ENCODE peak calls at places on chromosomes 7 and 10, in six cellular contexts. E is ascending aorta, X is gastrocnemius medialis, F is Panc1, M is HepG2, G is endodermal cell. W is an unnamed sample.

GRCh38 chr7:16431646-16432424 is 10.5 kb upstream of the CRPPA start:
- DNase-seq in E (no peak), X (no peak), F (no peak), M (peak), G (peak), W (peak)

GRCh38 chr10:124658591-124659240 is 85.5 kb downstream of the FAM53B start:
- DNase-seq in E (no peak), X (no peak), F (no peak), M (no peak), G (no peak), W (no peak)

GRCh38 chr7:114317450-114318098 is 97.0 kb upstream of the FOXP2 start:
- DNase-seq in E (no peak), X (no peak), F (no peak), M (no peak), G (no peak), W (no peak)

GRCh38 chr10:72031706-72032105 is 56.6 kb downstream of the SPOCK2 start:
- DNase-seq in E (no peak), X (no peak), F (no peak), M (no peak), G (no peak), W (no peak)

GRCh38 chr7:55144333-55144954 is 125.6 kb downstream of the EGFR start:
- DNase-seq in E (no peak), X (no peak), F (no peak), M (no peak), G (peak), W (no peak)

GRCh38 chr7:16450366-16450765 is 15.2 kb downstream of the SOSTDC1 start:
- DNase-seq in E (no peak), X (no peak), F (no peak), M (no peak), G (no peak), W (no peak)

GRCh38 chr7:74092964-74093339 is 9.3 kb downstream of the LIMK1 start:
- DNase-seq in E (peak), X (peak), F (no peak), M (no peak), G (no peak), W (no peak)

GRCh38 chr10:97747573-97747972 is 10.6 kb downstream of the ZFYVE27 start:
- DNase-seq in E (no peak), X (no peak), F (no peak), M (no peak), G (no peak), W (no peak)

GRCh38 chr7:122468050-122468449 is 163.5 kb upstream of the FEZF1 start:
- DNase-seq in E (no peak), X (no peak), F (no peak), M (no peak), G (no peak), W (no peak)

GRCh38 chr7:31699050-31699449 is 12.0 kb downstream of the PPP1R17 start:
- DNase-seq in E (no peak), X (no peak), F (no peak), M (no peak), G (no peak), W (no peak)

GRCh38 chr10:110069502-110069982 is 61.8 kb downstream of the ADD3 start:
- DNase-seq in E (no peak), X (no peak), F (no peak), M (no peak), G (no peak), W (no peak)

GRCh38 chr10:26798298-26798697 is 62.5 kb downstream of the ABI1 start:
- DNase-seq in E (no peak), X (no peak), F (no peak), M (no peak), G (no peak), W (no peak)

GRCh38 chr7:10239643-10240345 is 733.9 kb upstream of the PHF14 start:
- DNase-seq in E (no peak), X (no peak), F (no peak), M (no peak), G (peak), W (no peak)

GRCh38 chr7:8295638-8296361 is 33.8 kb upstream of the ICA1 start:
- DNase-seq in E (no peak), X (peak), F (peak), M (peak), G (peak), W (peak)

GRCh38 chr10:48457949-48458661 is 146.8 kb downstream of the ARHGAP22 start:
- DNase-seq in E (no peak), X (no peak), F (no peak), M (no peak), G (peak), W (no peak)

GRCh38 chr10:48458662-48459048 is 146.2 kb downstream of the ARHGAP22 start:
- DNase-seq in E (no peak), X (no peak), F (no peak), M (no peak), G (peak), W (no peak)

GRCh38 chr10:48460148-48460545 is 144.7 kb downstream of the ARHGAP22 start:
- DNase-seq in E (no peak), X (no peak), F (no peak), M (no peak), G (no peak), W (no peak)

GRCh38 chr10:48461623-48462481 is 143.0 kb downstream of the ARHGAP22 start:
- DNase-seq in E (no peak), X (no peak), F (no peak), M (no peak), G (no peak), W (peak)

GRCh38 chr10:48459270-48460147 is 145.4 kb downstream of the ARHGAP22 start:
- DNase-seq in E (no peak), X (no peak), F (no peak), M (no peak), G (peak), W (no peak)
- TF ChIP-seq CTCF in E (no peak), X (no peak), F (no peak), M (peak), G (peak), W (no peak)

DNA sequence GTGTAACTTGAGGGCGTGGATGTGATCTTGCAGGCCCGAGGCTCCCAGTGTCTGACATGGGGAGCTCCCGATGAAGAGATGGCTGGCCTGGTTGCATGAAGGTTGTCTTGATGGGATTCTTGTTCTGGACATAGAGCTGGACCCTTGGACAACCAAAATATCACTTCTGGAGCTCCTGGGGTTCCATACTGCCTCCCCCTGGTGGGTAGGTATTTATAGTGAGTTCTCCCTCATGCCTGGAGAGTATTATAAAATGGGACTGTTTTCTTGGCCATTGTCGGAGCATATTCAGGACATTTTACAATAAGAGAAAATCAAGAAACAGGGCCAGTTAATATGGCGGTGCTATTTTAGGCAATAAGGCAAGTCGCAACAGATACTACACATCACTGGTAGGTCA is 32.6 kb upstream of the GIMAP8 start:
- DNase-seq in E (no peak), X (no peak), F (no peak), M (no peak), G (no peak), W (no peak)
- TF ChIP-seq CTCF in E (no peak), X (no peak), F (no peak), M (no peak), G (peak), W (no peak)

DNA sequence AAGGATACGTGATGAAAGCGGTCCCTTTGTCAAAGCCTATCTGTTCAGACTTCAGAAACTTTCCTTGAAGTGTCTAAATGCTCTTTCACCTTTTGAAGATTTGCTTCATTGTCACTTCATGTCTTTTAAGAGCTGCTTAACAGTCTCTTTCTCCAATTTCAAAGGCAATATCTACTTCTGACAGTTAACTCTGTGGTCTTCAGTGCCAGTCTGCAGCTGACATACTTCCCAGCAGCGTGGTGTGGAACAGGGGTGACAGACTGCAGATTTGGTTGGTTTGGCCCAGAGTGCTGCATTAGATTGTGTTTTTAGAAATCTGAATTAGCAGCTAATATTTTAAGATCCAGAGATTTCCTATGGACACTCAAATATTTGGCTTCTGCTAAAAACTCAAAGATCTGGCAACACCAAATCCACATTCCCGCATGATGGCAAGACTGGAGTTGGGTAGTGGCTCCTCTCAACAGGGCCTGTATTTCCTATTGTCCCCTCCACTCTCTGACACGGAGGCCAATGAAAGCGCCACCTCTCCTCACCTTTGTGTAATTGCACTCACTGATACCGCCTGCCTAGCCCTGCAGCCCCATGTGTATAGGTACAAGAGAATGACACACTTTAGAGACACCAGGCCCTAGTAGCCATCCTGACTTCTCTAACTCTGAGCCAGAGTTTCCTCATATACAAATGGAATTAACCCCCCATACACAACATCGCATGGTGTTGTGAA is 11.5 kb downstream of the SCRN1 start:
- DNase-seq in E (no peak), X (no peak), F (no peak), M (peak), G (peak), W (peak)
- TF ChIP-seq CTCF in E (no peak), X (no peak), F (peak), M (peak), G (peak), W (no peak)

DNA sequence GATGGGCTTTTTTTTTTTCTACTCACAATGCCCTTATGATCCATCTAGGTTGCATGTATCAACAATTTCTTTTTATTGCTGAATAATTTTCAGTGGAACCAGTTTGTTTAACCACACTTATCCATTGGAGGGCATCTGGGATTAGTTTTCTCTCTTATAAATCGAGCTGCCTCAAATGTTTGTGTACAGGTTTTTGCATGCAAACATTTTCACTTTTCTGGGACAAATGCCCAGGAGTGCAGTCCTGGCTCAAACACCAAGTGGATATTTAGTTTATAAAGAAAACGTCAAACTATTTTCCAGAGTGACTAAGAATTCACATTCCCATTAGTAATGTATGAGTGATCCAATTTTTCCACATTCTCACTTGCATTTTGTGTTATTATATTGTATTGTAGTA is 313.4 kb downstream of the CXCL12 start:
- DNase-seq in E (no peak), X (no peak), F (no peak), M (no peak), G (no peak), W (peak)
- TF ChIP-seq CTCF in E (no peak), X (no peak), F (no peak), M (no peak), G (no peak), W (no peak)

DNA sequence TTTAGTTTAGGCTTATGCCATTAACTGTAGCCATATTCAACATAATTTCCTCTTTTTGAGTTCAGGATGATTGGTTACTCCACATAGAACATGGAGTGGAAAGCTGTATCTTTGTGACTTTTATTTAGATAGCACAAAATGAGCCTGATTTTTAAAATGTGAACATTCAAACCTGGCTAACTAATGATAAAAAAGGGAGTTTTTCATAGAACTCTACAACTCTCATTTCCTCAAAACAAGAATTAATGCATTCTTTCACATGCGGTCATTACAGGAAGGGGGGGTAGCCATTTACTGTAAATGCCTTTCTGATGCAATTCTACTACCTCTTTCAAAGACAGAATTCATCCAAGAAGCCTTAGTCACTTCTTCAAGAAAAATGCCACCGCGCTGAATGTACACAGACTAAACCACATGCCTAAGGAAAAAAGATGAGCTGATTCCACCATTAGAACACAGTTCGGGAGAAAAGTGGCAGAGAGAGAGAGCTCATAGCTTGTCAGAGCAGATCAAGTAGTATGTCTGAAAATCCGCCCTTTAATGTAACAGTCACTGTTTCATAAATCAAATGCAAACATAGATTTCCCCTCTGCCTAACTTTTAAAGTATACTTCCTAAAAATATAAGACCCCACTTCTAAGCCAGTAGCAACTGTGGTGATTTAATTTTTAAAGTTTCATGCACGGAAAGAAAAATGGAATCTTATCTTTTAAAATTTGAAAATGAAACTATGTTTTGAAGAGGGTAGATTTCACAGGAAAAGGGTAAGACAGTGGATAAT is 226.4 kb upstream of the KLF14 start:
- DNase-seq in E (no peak), X (no peak), F (peak), M (no peak), G (no peak), W (peak)
- TF ChIP-seq CTCF in E (no peak), X (no peak), F (peak), M (no peak), G (peak), W (no peak)

GRCh38 chr7:134632052-134632451 is 14.6 kb upstream of the BPGM start:
- DNase-seq in E (no peak), X (no peak), F (no peak), M (no peak), G (no peak), W (no peak)

GRCh38 chr7:134630237-134630636 is 16.4 kb upstream of the BPGM start:
- DNase-seq in E (no peak), X (no peak), F (no peak), M (no peak), G (no peak), W (no peak)

GRCh38 chr7:134636008-134636449 is 10.6 kb upstream of the BPGM start:
- DNase-seq in E (no peak), X (no peak), F (no peak), M (no peak), G (no peak), W (no peak)

GRCh38 chr7:134630890-134631289 is 15.8 kb upstream of the BPGM start:
- DNase-seq in E (no peak), X (no peak), F (no peak), M (no peak), G (no peak), W (no peak)

GRCh38 chr7:134632937-134633540 is 13.6 kb upstream of the BPGM start:
- DNase-seq in E (no peak), X (no peak), F (no peak), M (peak), G (peak), W (peak)
- TF ChIP-seq CTCF in E (no peak), X (peak), F (peak), M (peak), G (peak), W (peak)

GRCh38 chr10:66586897-66587679 is 338.7 kb upstream of the LRRTM3 start:
- DNase-seq in E (no peak), X (no peak), F (no peak), M (no peak), G (no peak), W (peak)

GRCh38 chr10:66587680-66588050 is 338.2 kb upstream of the LRRTM3 start:
- DNase-seq in E (no peak), X (no peak), F (no peak), M (no peak), G (no peak), W (no peak)

GRCh38 chr10:66591865-66592264 is 334.0 kb upstream of the LRRTM3 start:
- DNase-seq in E (no peak), X (no peak), F (no peak), M (no peak), G (no peak), W (no peak)

GRCh38 chr10:66586073-66586472 is 339.8 kb upstream of the LRRTM3 start:
- DNase-seq in E (no peak), X (no peak), F (no peak), M (no peak), G (peak), W (no peak)
- TF ChIP-seq CTCF in E (no peak), X (no peak), F (no peak), M (no peak), G (peak), W (peak)

GRCh38 chr7:107196834-107197610 is 28.2 kb downstream of the HBP1 start:
- DNase-seq in E (no peak), X (no peak), F (no peak), M (no peak), G (no peak), W (no peak)

GRCh38 chr7:107190090-107190489 is 21.3 kb downstream of the HBP1 start:
- DNase-seq in E (no peak), X (no peak), F (no peak), M (no peak), G (no peak), W (no peak)

GRCh38 chr7:107194051-107194450 is 25.2 kb downstream of the HBP1 start:
- DNase-seq in E (no peak), X (no peak), F (no peak), M (no peak), G (no peak), W (no peak)
- TF ChIP-seq CTCF in E (no peak), X (no peak), F (peak), M (no peak), G (no peak), W (no peak)

GRCh38 chr10:93993782-93994668 is at the start of gene PLCE1:
- DNase-seq in E (no peak), X (peak), F (no peak), M (no peak), G (peak), W (no peak)
- TF ChIP-seq CTCF in E (no peak), X (no peak), F (peak), M (no peak), G (no peak), W (no peak)

W was measured in MCF 10A.